ENCODE peak calls at places on chromosomes 6 and 20, in eight cellular contexts. One of them, this sample, is unnamed.

GRCh38 chr6:190596-191395 is 101.5 kb upstream of the DUSP22 start:
- DNase-seq in kidney tubule cell: no peak
- DNase-seq in MM.1S: peak
- DNase-seq in AG09319: no peak
- DNase-seq in CD14-positive monocyte: no peak
- DNase-seq in non-pigmented ciliary epithelial cell: no peak
- DNase-seq in NCI-H1092: no peak
- DNase-seq in cerebellum: no peak
- DNase-seq in this sample: no peak

GRCh38 chr6:52325695-52326471 is 36.1 kb upstream of the PAQR8 start:
- DNase-seq in kidney tubule cell: no peak
- DNase-seq in MM.1S: no peak
- DNase-seq in AG09319: no peak
- DNase-seq in CD14-positive monocyte: no peak
- DNase-seq in non-pigmented ciliary epithelial cell: no peak
- DNase-seq in NCI-H1092: no peak
- DNase-seq in cerebellum: no peak
- DNase-seq in this sample: no peak

GRCh38 chr6:122405417-122405816 is 6.0 kb downstream of the HSF2 start:
- DNase-seq in kidney tubule cell: peak
- DNase-seq in MM.1S: no peak
- DNase-seq in AG09319: no peak
- DNase-seq in CD14-positive monocyte: no peak
- DNase-seq in non-pigmented ciliary epithelial cell: no peak
- DNase-seq in NCI-H1092: no peak
- DNase-seq in cerebellum: no peak
- DNase-seq in this sample: no peak

GRCh38 chr20:36199293-36200257 is 36.7 kb upstream of the AAR2 start:
- DNase-seq in kidney tubule cell: peak
- DNase-seq in MM.1S: peak
- DNase-seq in AG09319: peak
- DNase-seq in CD14-positive monocyte: peak
- DNase-seq in non-pigmented ciliary epithelial cell: peak
- DNase-seq in NCI-H1092: peak
- DNase-seq in cerebellum: peak
- DNase-seq in this sample: peak

GRCh38 chr6:88982720-88983119 is 19.3 kb upstream of the RNGTT start:
- DNase-seq in kidney tubule cell: peak
- DNase-seq in MM.1S: peak
- DNase-seq in AG09319: peak
- DNase-seq in CD14-positive monocyte: no peak
- DNase-seq in non-pigmented ciliary epithelial cell: no peak
- DNase-seq in NCI-H1092: peak
- DNase-seq in cerebellum: peak
- DNase-seq in this sample: peak

GRCh38 chr6:90584636-90585255 is 2.1 kb downstream of the MAP3K7 start:
- DNase-seq in kidney tubule cell: no peak
- DNase-seq in MM.1S: no peak
- DNase-seq in AG09319: no peak
- DNase-seq in CD14-positive monocyte: no peak
- DNase-seq in non-pigmented ciliary epithelial cell: peak
- DNase-seq in NCI-H1092: no peak
- DNase-seq in cerebellum: no peak
- DNase-seq in this sample: no peak

GRCh38 chr20:44028868-44029847 is 114.5 kb downstream of the TOX2 start:
- DNase-seq in kidney tubule cell: no peak
- DNase-seq in MM.1S: no peak
- DNase-seq in AG09319: no peak
- DNase-seq in CD14-positive monocyte: no peak
- DNase-seq in non-pigmented ciliary epithelial cell: no peak
- DNase-seq in NCI-H1092: no peak
- DNase-seq in cerebellum: no peak
- DNase-seq in this sample: peak

GRCh38 chr20:8693709-8694108 is 375.2 kb upstream of the PLCB4 start:
- DNase-seq in kidney tubule cell: peak
- DNase-seq in MM.1S: no peak
- DNase-seq in AG09319: peak
- DNase-seq in CD14-positive monocyte: no peak
- DNase-seq in non-pigmented ciliary epithelial cell: peak
- DNase-seq in NCI-H1092: no peak
- DNase-seq in cerebellum: no peak
- DNase-seq in this sample: no peak

GRCh38 chr20:54543369-54543768 is 68.0 kb downstream of the DOK5 start:
- DNase-seq in kidney tubule cell: no peak
- DNase-seq in MM.1S: no peak
- DNase-seq in AG09319: no peak
- DNase-seq in CD14-positive monocyte: no peak
- DNase-seq in non-pigmented ciliary epithelial cell: no peak
- DNase-seq in NCI-H1092: no peak
- DNase-seq in cerebellum: no peak
- DNase-seq in this sample: no peak

GRCh38 chr20:3843490-3843889 is 3.1 kb upstream of the MAVS start:
- DNase-seq in kidney tubule cell: peak
- DNase-seq in MM.1S: no peak
- DNase-seq in AG09319: no peak
- DNase-seq in CD14-positive monocyte: no peak
- DNase-seq in non-pigmented ciliary epithelial cell: no peak
- DNase-seq in NCI-H1092: no peak
- DNase-seq in cerebellum: no peak
- DNase-seq in this sample: peak

GRCh38 chr20:18019068-18019467 is 38.6 kb downstream of the OVOL2 start:
- DNase-seq in kidney tubule cell: peak
- DNase-seq in MM.1S: peak
- DNase-seq in AG09319: no peak
- DNase-seq in CD14-positive monocyte: no peak
- DNase-seq in non-pigmented ciliary epithelial cell: no peak
- DNase-seq in NCI-H1092: no peak
- DNase-seq in cerebellum: no peak
- DNase-seq in this sample: peak

GRCh38 chr6:7008451-7008988 is 99.2 kb upstream of the RREB1 start:
- DNase-seq in kidney tubule cell: no peak
- DNase-seq in MM.1S: no peak
- DNase-seq in AG09319: no peak
- DNase-seq in CD14-positive monocyte: no peak
- DNase-seq in non-pigmented ciliary epithelial cell: no peak
- DNase-seq in NCI-H1092: no peak
- DNase-seq in cerebellum: no peak
- DNase-seq in this sample: no peak

GRCh38 chr6:139905404-139906052 is 531.1 kb upstream of the CITED2 start:
- DNase-seq in kidney tubule cell: no peak
- DNase-seq in MM.1S: no peak
- DNase-seq in AG09319: peak
- DNase-seq in CD14-positive monocyte: no peak
- DNase-seq in non-pigmented ciliary epithelial cell: no peak
- DNase-seq in NCI-H1092: no peak
- DNase-seq in cerebellum: no peak
- DNase-seq in this sample: no peak

This sample was measured in GM10248.